ENCODE peak calls at places on chromosomes 2 and 18, in six cellular contexts. M is GM23338, F is GM23248, Q is neural progenitor cell, Z is HCT116, G is fibroblast of lung. N is an unnamed sample.

GRCh38 chr2:106038598-106039375 is 155.3 kb downstream of the UXS1 start:
- DNase-seq in Z (no peak), G (no peak), F (peak), Q (no peak), M (no peak), N (no peak)

GRCh38 chr2:5967506-5967905 is 275.3 kb downstream of the SOX11 start:
- DNase-seq in M (no peak), Q (no peak), G (no peak), Z (no peak), F (no peak), N (no peak)

GRCh38 chr2:125175415-125175814 is 1150.3 kb downstream of the CNTNAP5 start:
- DNase-seq in M (no peak), Q (no peak), Z (no peak), F (no peak), G (no peak), N (no peak)

GRCh38 chr2:54512183-54512582 is 56.1 kb downstream of the SPTBN1 start:
- DNase-seq in M (no peak), Z (no peak), F (no peak), G (no peak), Q (no peak), N (no peak)

GRCh38 chr18:26909599-26910290 is 44.2 kb upstream of the AQP4 start:
- DNase-seq in M (peak), Q (no peak), F (peak), Z (no peak), G (no peak), N (no peak)

GRCh38 chr18:48802543-48803428 is 148.0 kb downstream of the SMAD7 start:
- DNase-seq in G (no peak), M (no peak), Z (no peak), F (no peak), Q (peak), N (no peak)

GRCh38 chr18:26456070-26456491 is 92.3 kb downstream of the KCTD1 start:
- DNase-seq in F (no peak), G (no peak), Z (no peak), Q (no peak), M (no peak), N (no peak)

GRCh38 chr2:2805263-2805662 is 474.2 kb upstream of the MYT1L start:
- DNase-seq in Z (no peak), F (no peak), G (no peak), M (no peak), Q (no peak), N (no peak)

GRCh38 chr18:7325126-7325430 is 94.2 kb downstream of the LRRC30 start:
- DNase-seq in Q (no peak), G (no peak), M (no peak), F (no peak), Z (no peak), N (no peak)

GRCh38 chr18:46243095-46243494 is 138.9 kb downstream of the HAUS1 start:
- DNase-seq in Q (no peak), Z (no peak), F (peak), G (no peak), M (no peak), N (no peak)

GRCh38 chr2:144780983-144781382 is 261.1 kb upstream of the ZEB2 start:
- DNase-seq in F (peak), G (no peak), Q (no peak), M (no peak), Z (no peak), N (no peak)

GRCh38 chr2:233655043-233655442 is 16.7 kb upstream of the UGT1A9 start:
- DNase-seq in Z (no peak), M (no peak), F (no peak), G (no peak), Q (no peak), N (no peak)

GRCh38 chr2:49210191-49210590 is 55.9 kb upstream of the FSHR start:
- DNase-seq in G (no peak), M (peak), Q (peak), F (no peak), Z (no peak), N (no peak)

GRCh38 chr2:201580486-201580885 is 62.8 kb downstream of the TMEM237 start:
- DNase-seq in Z (no peak), G (peak), M (no peak), Q (no peak), F (peak), N (peak)

GRCh38 chr2:28780496-28780895 is 28.9 kb downstream of the PPP1CB start:
- DNase-seq in F (no peak), M (no peak), Z (no peak), Q (no peak), G (no peak), N (no peak)

GRCh38 chr18:8800445-8800844 is 95.1 kb downstream of the MTCL1 start:
- DNase-seq in F (peak), Q (peak), G (peak), Z (peak), M (peak), N (no peak)

GRCh38 chr2:19682493-19682892 is 219.3 kb downstream of the TTC32 start:
- DNase-seq in Q (no peak), F (peak), M (no peak), G (no peak), Z (no peak), N (no peak)

GRCh38 chr2:239213420-239214101 is 187.3 kb downstream of the HDAC4 start:
- DNase-seq in Q (no peak), M (no peak), G (no peak), F (no peak), Z (no peak), N (no peak)

GRCh38 chr18:22345733-22346132 is 72.0 kb downstream of the CTAGE1 start:
- DNase-seq in Q (no peak), G (no peak), F (peak), M (no peak), Z (no peak), N (no peak)

DNA sequence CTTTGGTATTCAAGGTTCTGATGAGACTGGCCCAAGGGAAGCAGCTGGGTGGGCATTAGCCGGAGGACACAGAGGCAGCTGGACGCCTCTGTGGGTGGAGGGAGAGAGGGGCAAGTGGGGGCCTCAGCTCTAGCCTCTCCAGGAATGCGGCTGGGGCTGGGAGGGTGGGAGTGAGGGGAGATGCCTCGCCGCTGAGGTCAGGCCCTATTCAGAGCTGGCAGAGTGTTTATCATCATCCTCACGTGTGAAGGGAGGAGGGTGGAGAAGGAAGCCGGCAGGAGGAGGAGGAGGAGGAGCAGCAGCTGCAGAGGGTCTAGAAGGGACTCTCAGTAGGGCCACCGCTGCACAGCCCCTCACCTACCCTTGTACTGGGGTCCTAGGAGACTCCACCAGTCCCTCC is 43.1 kb downstream of the TNS1 start:
- DNase-seq in M (no peak), G (no peak), Q (peak), F (no peak), Z (no peak), N (no peak)
- H3K27ac ChIP-seq in M (no peak), G (no peak), Q (no peak), F (no peak), Z (no peak), N (no peak)

GRCh38 chr2:91442246-91442905 is 2750.9 kb downstream of the RPIA start:
- DNase-seq in Z (no peak), G (no peak), Q (peak), M (peak), F (peak), N (no peak)
- TF ChIP-seq EZH2 in Z (no peak), G (peak), Q (no peak), M (peak), F (peak), N (peak)

GRCh38 chr2:11915650-11916049 is 169.2 kb downstream of the LPIN1 start:
- DNase-seq in Q (no peak), M (no peak), G (no peak), F (no peak), Z (no peak), N (no peak)

GRCh38 chr2:11925295-11925694 is 178.9 kb downstream of the LPIN1 start:
- DNase-seq in F (no peak), G (no peak), M (no peak), Z (no peak), Q (no peak), N (no peak)

GRCh38 chr2:11923935-11924334 is 177.5 kb downstream of the LPIN1 start:
- DNase-seq in Q (no peak), G (no peak), M (no peak), F (no peak), Z (no peak), N (no peak)

GRCh38 chr2:11921030-11921583 is 174.7 kb downstream of the LPIN1 start:
- DNase-seq in Z (no peak), F (no peak), M (peak), G (no peak), Q (no peak), N (no peak)

DNA sequence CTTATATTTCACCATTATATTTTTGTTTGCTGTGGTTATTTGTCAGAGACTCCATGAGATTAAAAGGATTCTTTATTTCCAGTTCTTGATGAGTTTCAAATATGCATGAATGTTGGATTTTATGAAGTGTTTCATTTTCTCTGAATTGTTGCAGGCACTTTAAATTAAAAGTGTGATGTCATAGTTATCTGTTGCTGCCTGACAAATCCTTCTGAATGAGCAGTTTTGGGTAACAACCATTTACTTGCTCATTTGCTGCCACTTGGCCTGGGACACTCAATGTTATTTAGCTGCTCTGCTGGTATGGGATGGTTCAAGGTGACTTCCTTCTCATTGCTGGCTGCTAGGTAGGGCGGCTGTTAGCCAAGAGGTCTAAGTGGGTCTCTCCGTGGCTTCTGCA is 173.5 kb downstream of the LPIN1 start:
- DNase-seq in Z (no peak), F (no peak), Q (no peak), M (no peak), G (no peak), N (no peak)
- H3K27ac ChIP-seq in Z (no peak), F (no peak), Q (no peak), M (no peak), G (no peak), N (no peak)

DNA sequence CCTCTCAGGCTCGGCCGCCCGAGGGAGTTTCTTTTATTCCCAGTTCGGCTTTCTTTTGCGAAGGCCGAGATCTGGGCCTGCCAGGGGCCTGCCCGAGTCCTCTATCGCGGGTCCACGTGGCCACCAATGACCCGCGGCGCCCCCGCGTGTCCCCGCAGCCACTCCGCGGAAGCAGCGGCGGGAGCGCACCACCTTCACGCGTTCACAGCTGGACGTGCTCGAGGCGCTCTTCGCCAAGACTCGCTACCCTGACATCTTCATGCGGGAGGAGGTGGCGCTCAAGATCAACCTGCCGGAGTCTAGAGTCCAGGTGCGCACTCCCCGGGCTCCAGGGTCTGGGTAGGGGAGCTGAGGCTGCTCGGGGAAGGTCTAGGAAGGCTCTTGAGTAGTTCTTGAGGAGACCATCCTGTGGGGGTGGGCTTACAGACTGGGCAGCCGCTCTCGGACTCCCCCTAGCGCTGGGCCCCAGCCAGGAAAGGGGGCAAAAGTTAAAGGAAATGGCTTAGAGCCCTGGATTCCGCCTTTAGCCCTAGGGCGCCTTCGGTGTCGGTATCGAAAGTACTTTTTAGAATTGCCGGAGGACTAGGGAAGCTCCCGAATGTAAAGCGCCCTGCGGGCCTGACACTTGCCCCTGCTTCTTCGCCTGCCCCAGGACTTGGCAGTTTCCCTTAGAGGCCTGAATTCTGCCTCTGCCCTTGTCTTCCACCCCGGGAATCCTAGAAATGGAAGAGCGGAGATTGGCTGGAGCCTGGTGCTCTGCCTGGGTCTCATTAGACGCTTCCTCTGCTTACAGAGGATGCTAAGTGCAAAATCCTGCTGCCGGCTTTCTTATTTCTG is 3.5 kb downstream of the OTX1 start:
- DNase-seq in M (peak), Q (peak), F (peak), G (no peak), Z (no peak), N (no peak)
- TF ChIP-seq EZH2 in M (peak), Q (peak), F (peak), G (peak), Z (no peak), N (no peak)

GRCh38 chr18:37476182-37476581 is 89.4 kb downstream of the CELF4 start:
- DNase-seq in M (peak), F (peak), Z (peak), Q (peak), G (peak), N (no peak)
- H3K27ac ChIP-seq in M (no peak), F (no peak), Z (no peak), Q (no peak), G (no peak), N (no peak)

GRCh38 chr2:143132360-143132759 is 3.1 kb downstream of the ARHGAP15 start:
- DNase-seq in Q (no peak), M (no peak), G (no peak), Z (no peak), F (no peak), N (no peak)

GRCh38 chr2:143125647-143126046 is 3.6 kb upstream of the ARHGAP15 start:
- DNase-seq in F (no peak), Z (no peak), M (no peak), G (peak), Q (no peak), N (no peak)

GRCh38 chr2:143133783-143134182 is 4.6 kb downstream of the ARHGAP15 start:
- DNase-seq in G (no peak), F (no peak), Z (no peak), M (no peak), Q (no peak), N (no peak)

GRCh38 chr2:143123911-143124310 is 5.3 kb upstream of the ARHGAP15 start:
- DNase-seq in Q (no peak), F (no peak), Z (no peak), M (no peak), G (no peak), N (no peak)

GRCh38 chr2:143128681-143129580 is at the start of gene ARHGAP15:
- DNase-seq in Q (no peak), G (no peak), M (no peak), F (no peak), Z (no peak), N (peak)
- TF ChIP-seq EZH2 in Q (no peak), G (no peak), M (no peak), F (no peak), Z (no peak), N (no peak)

GRCh38 chr2:139946690-139947089 is 1166.5 kb upstream of the NXPH2 start:
- DNase-seq in F (no peak), Q (peak), G (no peak), M (peak), Z (peak), N (no peak)

GRCh38 chr2:139940701-139941100 is 1160.5 kb upstream of the NXPH2 start:
- DNase-seq in Z (no peak), M (no peak), F (no peak), Q (no peak), G (no peak), N (peak)
- H3K27ac ChIP-seq in Z (no peak), M (no peak), F (no peak), Q (no peak), G (no peak), N (peak)

GRCh38 chr2:134411828-134412638 is 158.2 kb downstream of the MGAT5 start:
- DNase-seq in Q (peak), G (peak), F (peak), M (peak), Z (peak), N (peak)

GRCh38 chr2:134412639-134412999 is 158.7 kb downstream of the MGAT5 start:
- DNase-seq in G (no peak), Q (no peak), Z (no peak), M (no peak), F (no peak), N (no peak)

GRCh38 chr2:134411279-134411827 is 157.5 kb downstream of the MGAT5 start:
- DNase-seq in M (no peak), F (no peak), Q (peak), G (no peak), Z (no peak), N (no peak)

GRCh38 chr2:134413912-134414311 is 160.0 kb downstream of the MGAT5 start:
- DNase-seq in G (no peak), Q (no peak), F (no peak), Z (no peak), M (no peak), N (no peak)

GRCh38 chr2:134413430-134413829 is 159.6 kb downstream of the MGAT5 start:
- DNase-seq in G (peak), M (no peak), Z (no peak), Q (no peak), F (peak), N (no peak)
- TF ChIP-seq EZH2 in G (no peak), M (no peak), Z (no peak), Q (no peak), F (no peak), N (no peak)

DNA sequence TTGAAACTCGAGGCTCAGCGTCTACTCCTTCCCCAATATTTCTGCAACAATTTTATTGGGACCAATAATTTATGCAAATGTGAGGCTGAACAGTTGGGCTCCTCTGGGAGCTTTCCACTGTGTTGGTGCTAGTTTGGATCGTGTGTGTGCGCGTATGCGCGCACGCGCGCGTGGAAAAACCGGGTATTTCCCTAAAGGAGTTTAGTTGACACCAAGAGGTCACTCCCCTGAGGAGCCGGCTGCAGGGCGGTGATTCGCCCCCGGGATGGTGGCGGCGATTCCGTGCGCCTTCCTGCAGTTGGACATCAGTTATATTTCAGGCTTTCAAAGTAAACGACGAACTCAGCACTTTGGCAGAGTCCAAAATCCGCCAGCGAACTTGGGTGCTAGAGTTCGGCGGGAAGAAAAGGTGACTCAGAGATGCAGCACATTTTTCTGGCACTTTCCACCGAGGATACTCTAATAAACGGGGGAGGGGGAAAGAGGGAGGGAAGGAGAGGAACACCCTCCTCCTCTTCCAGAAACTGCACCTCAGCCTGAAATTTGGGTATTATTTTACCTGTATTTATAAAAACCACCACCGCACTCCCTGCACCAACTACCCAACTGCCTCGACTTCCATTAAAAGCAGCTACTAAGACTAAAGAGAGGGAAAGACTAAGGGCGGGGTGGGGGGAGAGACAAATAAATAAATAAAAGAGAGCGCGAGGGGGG is 186.6 kb upstream of the FANCL start:
- DNase-seq in M (peak), Q (peak), F (peak), G (peak), Z (no peak), N (peak)
- H3K27ac ChIP-seq in M (peak), Q (peak), F (no peak), G (no peak), Z (no peak), N (no peak)

GRCh38 chr18:59311631-59312030 is 6.8 kb downstream of the CPLX4 start:
- DNase-seq in Q (no peak), F (peak), M (no peak), Z (peak), G (no peak), N (no peak)

GRCh38 chr18:59305295-59305694 is 13.2 kb downstream of the CPLX4 start:
- DNase-seq in M (no peak), Z (no peak), F (no peak), G (no peak), Q (no peak), N (no peak)

GRCh38 chr18:59303006-59303405 is 15.4 kb downstream of the CPLX4 start:
- DNase-seq in G (no peak), Q (no peak), F (no peak), Z (no peak), M (no peak), N (no peak)

GRCh38 chr18:59303656-59304055 is 14.8 kb downstream of the CPLX4 start:
- DNase-seq in M (no peak), Q (no peak), Z (no peak), F (no peak), G (no peak), N (no peak)

DNA sequence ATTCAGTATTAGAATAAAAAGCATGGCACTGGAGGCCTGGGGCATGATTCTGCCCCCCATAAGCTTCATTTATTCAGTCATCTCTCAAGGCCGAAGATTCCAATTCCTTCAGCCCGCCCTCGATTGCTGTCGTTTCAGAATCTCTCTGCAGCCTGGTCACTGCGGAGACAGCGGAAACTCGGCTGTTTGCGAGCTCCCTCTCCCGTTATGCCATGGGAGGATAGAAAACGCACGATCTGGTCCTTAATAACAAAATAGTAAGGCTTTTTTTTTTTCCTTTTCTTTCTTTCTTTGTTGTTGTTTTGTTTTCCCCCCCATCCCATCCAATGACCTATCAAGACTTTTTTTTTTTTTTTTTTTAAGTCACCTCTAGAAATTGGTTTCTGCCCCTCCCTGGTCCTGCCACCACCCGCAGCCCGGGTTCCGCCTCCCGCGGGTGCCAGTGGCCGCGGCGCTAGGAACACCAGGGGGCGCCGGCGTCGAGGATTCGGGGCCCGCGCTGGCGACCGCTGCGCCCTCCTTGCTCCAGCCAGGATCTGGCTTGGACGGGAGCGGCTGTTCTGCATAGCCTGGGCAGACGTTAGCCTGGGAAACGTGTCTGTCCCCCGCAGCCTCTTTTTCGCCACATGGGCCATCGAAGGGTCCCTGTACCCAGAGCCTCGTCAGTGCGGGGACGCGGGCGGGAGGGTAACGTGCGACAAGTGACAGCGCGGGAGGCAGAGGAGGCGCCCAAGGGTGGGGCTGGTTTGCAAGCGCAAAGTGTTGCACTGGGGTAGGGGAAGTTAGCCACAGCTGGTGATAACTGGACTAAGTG is 10.0 kb downstream of the CPLX4 start:
- DNase-seq in Q (peak), M (peak), Z (peak), F (peak), G (peak), N (no peak)
- TF ChIP-seq EZH2 in Q (peak), M (no peak), Z (no peak), F (no peak), G (no peak), N (no peak)